ENCODE peak calls at places on chromosomes 12 and 14, in six cellular contexts. One of them, this sample, is unnamed.

GRCh38 chr12:10122689-10123088 is 7.3 kb downstream of the CLEC7A start:
- DNase-seq in fibroblast of lung: no peak
- DNase-seq in heart right ventricle: no peak
- DNase-seq in K562: no peak
- DNase-seq in IMR-90: no peak
- DNase-seq in body of pancreas: no peak
- DNase-seq in this sample: no peak

GRCh38 chr14:83779266-83779665 is 1750.7 kb upstream of the FLRT2 start:
- DNase-seq in fibroblast of lung: peak
- DNase-seq in heart right ventricle: no peak
- DNase-seq in K562: no peak
- DNase-seq in IMR-90: peak
- DNase-seq in body of pancreas: no peak
- DNase-seq in this sample: no peak

GRCh38 chr12:126708492-126708896 is 1558.5 kb upstream of the TMEM132C start:
- DNase-seq in fibroblast of lung: no peak
- DNase-seq in heart right ventricle: no peak
- DNase-seq in K562: no peak
- DNase-seq in IMR-90: no peak
- DNase-seq in body of pancreas: no peak
- DNase-seq in this sample: no peak

GRCh38 chr14:56198438-56198837 is 80.2 kb downstream of the PELI2 start:
- DNase-seq in fibroblast of lung: no peak
- DNase-seq in heart right ventricle: no peak
- DNase-seq in K562: no peak
- DNase-seq in IMR-90: no peak
- DNase-seq in body of pancreas: no peak
- DNase-seq in this sample: no peak

GRCh38 chr12:13195848-13196301 is 651 bp upstream of the EMP1 start:
- DNase-seq in fibroblast of lung: peak
- DNase-seq in heart right ventricle: no peak
- DNase-seq in K562: no peak
- DNase-seq in IMR-90: peak
- DNase-seq in body of pancreas: no peak
- DNase-seq in this sample: no peak

GRCh38 chr12:7951671-7952070 is 15.7 kb upstream of the SLC2A3 start:
- DNase-seq in fibroblast of lung: no peak
- DNase-seq in heart right ventricle: no peak
- DNase-seq in K562: no peak
- DNase-seq in IMR-90: no peak
- DNase-seq in body of pancreas: no peak
- DNase-seq in this sample: no peak

GRCh38 chr12:132488127-132489077 is 1.5 kb upstream of the FBRSL1 start:
- DNase-seq in fibroblast of lung: no peak
- DNase-seq in heart right ventricle: peak
- DNase-seq in K562: peak
- DNase-seq in IMR-90: no peak
- DNase-seq in body of pancreas: no peak
- DNase-seq in this sample: no peak

GRCh38 chr14:55536208-55536708 is 43.7 kb upstream of the KTN1 start:
- DNase-seq in fibroblast of lung: no peak
- DNase-seq in heart right ventricle: no peak
- DNase-seq in K562: no peak
- DNase-seq in IMR-90: no peak
- DNase-seq in body of pancreas: no peak
- DNase-seq in this sample: no peak

GRCh38 chr12:6532927-6533652 is 1.2 kb upstream of the GAPDH start:
- DNase-seq in fibroblast of lung: peak
- DNase-seq in heart right ventricle: peak
- DNase-seq in K562: peak
- DNase-seq in IMR-90: peak
- DNase-seq in body of pancreas: peak
- DNase-seq in this sample: peak

GRCh38 chr14:51776102-51776894 is 84.1 kb upstream of the GNG2 start:
- DNase-seq in fibroblast of lung: peak
- DNase-seq in heart right ventricle: peak
- DNase-seq in K562: peak
- DNase-seq in IMR-90: peak
- DNase-seq in body of pancreas: peak
- DNase-seq in this sample: peak

GRCh38 chr14:64955297-64955696 is 12.8 kb upstream of the GPX2 start:
- DNase-seq in fibroblast of lung: no peak
- DNase-seq in heart right ventricle: no peak
- DNase-seq in K562: no peak
- DNase-seq in IMR-90: no peak
- DNase-seq in body of pancreas: peak
- DNase-seq in this sample: no peak

GRCh38 chr14:74403619-74404417 is 22.2 kb downstream of the SYNDIG1L start:
- DNase-seq in fibroblast of lung: no peak
- DNase-seq in heart right ventricle: no peak
- DNase-seq in K562: no peak
- DNase-seq in IMR-90: no peak
- DNase-seq in body of pancreas: no peak
- DNase-seq in this sample: no peak

GRCh38 chr12:99271071-99271470 is 376.5 kb upstream of the GARIN6 start:
- DNase-seq in fibroblast of lung: no peak
- DNase-seq in heart right ventricle: no peak
- DNase-seq in K562: no peak
- DNase-seq in IMR-90: no peak
- DNase-seq in body of pancreas: no peak
- DNase-seq in this sample: no peak

GRCh38 chr14:80781968-80782367 is 159.6 kb downstream of the CEP128 start:
- DNase-seq in fibroblast of lung: no peak
- DNase-seq in heart right ventricle: no peak
- DNase-seq in K562: no peak
- DNase-seq in IMR-90: peak
- DNase-seq in body of pancreas: no peak
- DNase-seq in this sample: no peak

GRCh38 chr12:106901276-106901675 is 54.4 kb upstream of the TMEM263 start:
- DNase-seq in fibroblast of lung: no peak
- DNase-seq in heart right ventricle: no peak
- DNase-seq in K562: no peak
- DNase-seq in IMR-90: peak
- DNase-seq in body of pancreas: no peak
- DNase-seq in this sample: no peak

DNA sequence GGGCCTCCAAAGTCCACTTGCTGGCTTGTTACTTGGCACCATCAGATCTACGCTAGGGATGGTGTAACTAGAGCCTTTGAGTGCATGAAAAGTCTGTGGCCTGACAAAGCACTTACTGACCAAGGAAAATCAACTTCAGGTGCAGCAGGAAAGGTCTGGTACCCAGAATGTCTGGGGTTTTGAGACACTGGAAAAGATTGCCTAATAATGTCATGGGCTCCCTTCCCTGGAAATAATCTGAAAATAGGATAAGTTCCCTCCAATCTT is 106.7 kb downstream of the ZFP36L1 start:
- DNase-seq in fibroblast of lung: no peak
- DNase-seq in heart right ventricle: no peak
- DNase-seq in K562: no peak
- DNase-seq in IMR-90: no peak
- DNase-seq in body of pancreas: no peak
- DNase-seq in this sample: no peak
- H3K4me3 ChIP-seq in fibroblast of lung: no peak
- H3K4me3 ChIP-seq in heart right ventricle: no peak
- H3K4me3 ChIP-seq in K562: no peak
- H3K4me3 ChIP-seq in IMR-90: no peak
- H3K4me3 ChIP-seq in body of pancreas: no peak
- H3K4me3 ChIP-seq in this sample: no peak

GRCh38 chr12:11202811-11203210 is 16.1 kb upstream of the TAS2R42 start:
- DNase-seq in fibroblast of lung: no peak
- DNase-seq in heart right ventricle: no peak
- DNase-seq in K562: no peak
- DNase-seq in IMR-90: no peak
- DNase-seq in body of pancreas: no peak
- DNase-seq in this sample: no peak

GRCh38 chr12:11209098-11209497 is 22.4 kb upstream of the TAS2R42 start:
- DNase-seq in fibroblast of lung: no peak
- DNase-seq in heart right ventricle: no peak
- DNase-seq in K562: no peak
- DNase-seq in IMR-90: no peak
- DNase-seq in body of pancreas: no peak
- DNase-seq in this sample: no peak

DNA sequence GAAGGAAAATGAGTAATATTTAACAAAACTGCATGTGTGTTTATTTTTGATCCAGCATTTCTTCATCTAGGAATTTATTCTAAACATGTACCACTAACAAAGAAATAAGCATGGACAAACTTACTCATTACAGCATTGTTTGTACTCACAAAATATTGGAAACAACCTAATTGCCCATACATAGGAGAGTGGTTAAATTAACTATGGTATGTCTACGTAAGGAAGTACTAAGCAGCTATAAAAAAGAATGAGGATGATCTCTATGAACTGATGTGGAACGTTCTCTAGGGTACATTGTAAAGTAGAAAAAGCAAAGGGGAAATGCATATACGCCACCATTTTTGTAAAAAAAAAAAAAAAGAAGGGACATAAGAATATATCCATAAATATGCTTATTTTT is 17.4 kb upstream of the TAS2R42 start:
- DNase-seq in fibroblast of lung: no peak
- DNase-seq in heart right ventricle: no peak
- DNase-seq in K562: no peak
- DNase-seq in IMR-90: no peak
- DNase-seq in body of pancreas: no peak
- DNase-seq in this sample: no peak
- H3K4me3 ChIP-seq in fibroblast of lung: no peak
- H3K4me3 ChIP-seq in heart right ventricle: no peak
- H3K4me3 ChIP-seq in K562: no peak
- H3K4me3 ChIP-seq in IMR-90: no peak
- H3K4me3 ChIP-seq in body of pancreas: no peak
- H3K4me3 ChIP-seq in this sample: no peak

DNA sequence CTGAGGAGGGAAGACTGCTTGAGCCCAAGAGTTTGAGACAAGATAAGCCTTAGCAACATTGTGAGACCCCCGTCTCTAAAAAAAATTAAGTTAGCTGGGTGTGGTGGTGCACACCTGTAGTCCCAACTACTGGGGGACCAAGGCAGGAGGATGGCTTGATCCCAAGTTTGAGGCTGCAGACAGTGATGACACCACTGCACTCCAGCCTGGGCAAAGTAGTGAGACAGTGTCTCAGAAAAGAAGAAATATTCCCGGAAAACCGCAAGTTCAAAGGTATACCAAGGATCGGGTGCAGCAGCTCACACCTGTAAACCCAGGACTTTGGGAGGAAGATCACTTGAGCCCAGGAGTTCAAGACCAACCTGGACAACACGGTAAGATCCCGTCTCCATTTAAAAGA is 5.8 kb downstream of the PTGES3 start:
- DNase-seq in fibroblast of lung: no peak
- DNase-seq in heart right ventricle: no peak
- DNase-seq in K562: no peak
- DNase-seq in IMR-90: no peak
- DNase-seq in body of pancreas: no peak
- DNase-seq in this sample: peak
- H3K4me3 ChIP-seq in fibroblast of lung: no peak
- H3K4me3 ChIP-seq in heart right ventricle: no peak
- H3K4me3 ChIP-seq in K562: peak
- H3K4me3 ChIP-seq in IMR-90: no peak
- H3K4me3 ChIP-seq in body of pancreas: no peak
- H3K4me3 ChIP-seq in this sample: no peak

GRCh38 chr12:31118347-31118830 is 44.7 kb downstream of the DDX11 start:
- DNase-seq in fibroblast of lung: no peak
- DNase-seq in heart right ventricle: no peak
- DNase-seq in K562: peak
- DNase-seq in IMR-90: no peak
- DNase-seq in body of pancreas: no peak
- DNase-seq in this sample: peak

GRCh38 chr12:31118831-31119530 is 45.3 kb downstream of the DDX11 start:
- DNase-seq in fibroblast of lung: peak
- DNase-seq in heart right ventricle: no peak
- DNase-seq in K562: peak
- DNase-seq in IMR-90: no peak
- DNase-seq in body of pancreas: no peak
- DNase-seq in this sample: peak

GRCh38 chr12:31120392-31121008 is 46.8 kb downstream of the DDX11 start:
- DNase-seq in fibroblast of lung: no peak
- DNase-seq in heart right ventricle: no peak
- DNase-seq in K562: no peak
- DNase-seq in IMR-90: no peak
- DNase-seq in body of pancreas: no peak
- DNase-seq in this sample: no peak

GRCh38 chr12:31117203-31118011 is 43.7 kb downstream of the DDX11 start:
- DNase-seq in fibroblast of lung: peak
- DNase-seq in heart right ventricle: no peak
- DNase-seq in K562: peak
- DNase-seq in IMR-90: peak
- DNase-seq in body of pancreas: peak
- DNase-seq in this sample: peak

GRCh38 chr12:31119531-31120211 is 46.0 kb downstream of the DDX11 start:
- DNase-seq in fibroblast of lung: no peak
- DNase-seq in heart right ventricle: no peak
- DNase-seq in K562: no peak
- DNase-seq in IMR-90: no peak
- DNase-seq in body of pancreas: no peak
- DNase-seq in this sample: no peak
- H3K4me3 ChIP-seq in fibroblast of lung: no peak
- H3K4me3 ChIP-seq in heart right ventricle: no peak
- H3K4me3 ChIP-seq in K562: no peak
- H3K4me3 ChIP-seq in IMR-90: no peak
- H3K4me3 ChIP-seq in body of pancreas: no peak
- H3K4me3 ChIP-seq in this sample: peak

GRCh38 chr12:113863455-113863845 is 102.7 kb downstream of the RBM19 start:
- DNase-seq in fibroblast of lung: no peak
- DNase-seq in heart right ventricle: no peak
- DNase-seq in K562: peak
- DNase-seq in IMR-90: peak
- DNase-seq in body of pancreas: no peak
- DNase-seq in this sample: no peak
- H3K4me3 ChIP-seq in fibroblast of lung: no peak
- H3K4me3 ChIP-seq in heart right ventricle: no peak
- H3K4me3 ChIP-seq in K562: no peak
- H3K4me3 ChIP-seq in IMR-90: no peak
- H3K4me3 ChIP-seq in body of pancreas: no peak
- H3K4me3 ChIP-seq in this sample: no peak

GRCh38 chr14:93112891-93113677 is 2.6 kb downstream of the ITPK1 start:
- DNase-seq in fibroblast of lung: peak
- DNase-seq in heart right ventricle: peak
- DNase-seq in K562: peak
- DNase-seq in IMR-90: peak
- DNase-seq in body of pancreas: peak
- DNase-seq in this sample: peak

GRCh38 chr14:93114068-93114710 is 1.5 kb downstream of the ITPK1 start:
- DNase-seq in fibroblast of lung: no peak
- DNase-seq in heart right ventricle: no peak
- DNase-seq in K562: no peak
- DNase-seq in IMR-90: no peak
- DNase-seq in body of pancreas: no peak
- DNase-seq in this sample: peak

GRCh38 chr14:93115069-93115919 is 431 bp downstream of the ITPK1 start:
- DNase-seq in fibroblast of lung: peak
- DNase-seq in heart right ventricle: peak
- DNase-seq in K562: peak
- DNase-seq in IMR-90: peak
- DNase-seq in body of pancreas: peak
- DNase-seq in this sample: peak

GRCh38 chr14:93114713-93115068 is 1.0 kb downstream of the ITPK1 start:
- DNase-seq in fibroblast of lung: no peak
- DNase-seq in heart right ventricle: no peak
- DNase-seq in K562: no peak
- DNase-seq in IMR-90: no peak
- DNase-seq in body of pancreas: peak
- DNase-seq in this sample: peak

GRCh38 chr14:93113678-93114067 is 2.1 kb downstream of the ITPK1 start:
- DNase-seq in fibroblast of lung: no peak
- DNase-seq in heart right ventricle: no peak
- DNase-seq in K562: no peak
- DNase-seq in IMR-90: no peak
- DNase-seq in body of pancreas: no peak
- DNase-seq in this sample: no peak
- H3K4me3 ChIP-seq in fibroblast of lung: no peak
- H3K4me3 ChIP-seq in heart right ventricle: peak
- H3K4me3 ChIP-seq in K562: no peak
- H3K4me3 ChIP-seq in IMR-90: no peak
- H3K4me3 ChIP-seq in body of pancreas: no peak
- H3K4me3 ChIP-seq in this sample: peak